ENCODE peak calls at places on chromosomes 13 and 19, in nine cellular contexts. One of them, this sample, is unnamed. For H3K9me3, the result is how much of the 10 kb centered on the place peaks cover.

GRCh38 chr19:47331490-47331889 is 485 bp upstream of the C5AR2 start:
- DNase-seq in neuronal stem cell: no peak
- DNase-seq in CD4-positive, CD25-positive, alpha-beta regulatory T cell: no peak
- DNase-seq in cardiac muscle cell: no peak
- DNase-seq in DND-41: no peak
- DNase-seq in A549: no peak
- DNase-seq in IMR-90: no peak
- DNase-seq in CD4-positive, alpha-beta T cell: no peak
- DNase-seq in effector memory CD4-positive, alpha-beta T cell: no peak
- DNase-seq in this sample: no peak

GRCh38 chr13:36712290-36712689 is 38.5 kb downstream of the SERTM1 start:
- DNase-seq in neuronal stem cell: no peak
- DNase-seq in CD4-positive, CD25-positive, alpha-beta regulatory T cell: no peak
- DNase-seq in cardiac muscle cell: no peak
- DNase-seq in DND-41: no peak
- DNase-seq in A549: no peak
- DNase-seq in IMR-90: no peak
- DNase-seq in CD4-positive, alpha-beta T cell: no peak
- DNase-seq in effector memory CD4-positive, alpha-beta T cell: no peak
- DNase-seq in this sample: no peak

GRCh38 chr19:52535831-52536800 is 8.6 kb downstream of the ZNF808 start:
- DNase-seq in neuronal stem cell: peak
- DNase-seq in CD4-positive, CD25-positive, alpha-beta regulatory T cell: peak
- DNase-seq in cardiac muscle cell: peak
- DNase-seq in DND-41: peak
- DNase-seq in A549: no peak
- DNase-seq in IMR-90: peak
- DNase-seq in CD4-positive, alpha-beta T cell: peak
- DNase-seq in effector memory CD4-positive, alpha-beta T cell: peak
- DNase-seq in this sample: peak

GRCh38 chr19:13096968-13097330 is 5.7 kb downstream of the LYL1 start:
- DNase-seq in neuronal stem cell: no peak
- DNase-seq in CD4-positive, CD25-positive, alpha-beta regulatory T cell: no peak
- DNase-seq in cardiac muscle cell: no peak
- DNase-seq in DND-41: no peak
- DNase-seq in A549: no peak
- DNase-seq in IMR-90: no peak
- DNase-seq in CD4-positive, alpha-beta T cell: no peak
- DNase-seq in effector memory CD4-positive, alpha-beta T cell: no peak
- DNase-seq in this sample: no peak

GRCh38 chr19:8028951-8029491 is 23.5 kb upstream of the CCL25 start:
- DNase-seq in neuronal stem cell: peak
- DNase-seq in CD4-positive, CD25-positive, alpha-beta regulatory T cell: no peak
- DNase-seq in cardiac muscle cell: peak
- DNase-seq in DND-41: no peak
- DNase-seq in A549: no peak
- DNase-seq in IMR-90: peak
- DNase-seq in CD4-positive, alpha-beta T cell: no peak
- DNase-seq in effector memory CD4-positive, alpha-beta T cell: no peak
- DNase-seq in this sample: no peak

GRCh38 chr13:24505256-24505655 is 7.3 kb downstream of the PARP4 start:
- DNase-seq in neuronal stem cell: no peak
- DNase-seq in CD4-positive, CD25-positive, alpha-beta regulatory T cell: no peak
- DNase-seq in cardiac muscle cell: no peak
- DNase-seq in DND-41: no peak
- DNase-seq in A549: no peak
- DNase-seq in IMR-90: no peak
- DNase-seq in CD4-positive, alpha-beta T cell: no peak
- DNase-seq in effector memory CD4-positive, alpha-beta T cell: no peak
- DNase-seq in this sample: no peak

GRCh38 chr13:97506511-97506910 is 72.5 kb downstream of the RAP2A start:
- DNase-seq in neuronal stem cell: no peak
- DNase-seq in CD4-positive, CD25-positive, alpha-beta regulatory T cell: no peak
- DNase-seq in cardiac muscle cell: no peak
- DNase-seq in DND-41: no peak
- DNase-seq in A549: no peak
- DNase-seq in IMR-90: peak
- DNase-seq in CD4-positive, alpha-beta T cell: no peak
- DNase-seq in effector memory CD4-positive, alpha-beta T cell: no peak
- DNase-seq in this sample: no peak

GRCh38 chr19:44498988-44499387 is 1.3 kb downstream of the ZNF180 start:
- DNase-seq in neuronal stem cell: no peak
- DNase-seq in CD4-positive, CD25-positive, alpha-beta regulatory T cell: no peak
- DNase-seq in cardiac muscle cell: no peak
- DNase-seq in DND-41: no peak
- DNase-seq in A549: no peak
- DNase-seq in IMR-90: no peak
- DNase-seq in CD4-positive, alpha-beta T cell: no peak
- DNase-seq in effector memory CD4-positive, alpha-beta T cell: no peak
- DNase-seq in this sample: no peak

GRCh38 chr19:53813996-53814395 is 10.1 kb downstream of the NLRP12 start:
- DNase-seq in neuronal stem cell: no peak
- DNase-seq in CD4-positive, CD25-positive, alpha-beta regulatory T cell: no peak
- DNase-seq in cardiac muscle cell: no peak
- DNase-seq in DND-41: no peak
- DNase-seq in A549: no peak
- DNase-seq in IMR-90: peak
- DNase-seq in CD4-positive, alpha-beta T cell: no peak
- DNase-seq in effector memory CD4-positive, alpha-beta T cell: no peak
- DNase-seq in this sample: no peak

DNA sequence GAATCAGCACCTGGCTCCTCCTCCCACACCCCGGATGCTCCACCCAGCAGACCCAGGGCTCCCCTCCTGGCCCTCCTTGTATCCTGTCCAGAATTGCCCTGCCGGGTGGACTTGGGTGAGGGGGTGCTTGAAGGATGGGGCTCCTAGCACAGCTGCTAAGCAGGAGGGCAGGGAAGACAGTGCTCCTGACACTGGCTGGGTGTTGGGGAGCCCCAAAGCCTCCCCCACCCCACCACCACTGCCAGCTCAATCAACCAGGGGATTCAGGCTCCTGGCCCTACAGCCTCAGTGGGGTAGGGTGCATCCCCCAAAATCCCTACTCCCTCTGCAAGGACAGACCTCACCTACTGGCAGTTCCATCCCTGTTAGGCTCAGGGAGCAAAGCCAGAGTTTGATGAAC is 2.6 kb upstream of the CYP4F11 start:
- DNase-seq in neuronal stem cell: no peak
- DNase-seq in CD4-positive, CD25-positive, alpha-beta regulatory T cell: no peak
- DNase-seq in cardiac muscle cell: no peak
- DNase-seq in DND-41: no peak
- DNase-seq in A549: no peak
- DNase-seq in IMR-90: no peak
- DNase-seq in CD4-positive, alpha-beta T cell: no peak
- DNase-seq in effector memory CD4-positive, alpha-beta T cell: no peak
- DNase-seq in this sample: no peak
- H3K9me3 ChIP-seq in neuronal stem cell: under half
- H3K9me3 ChIP-seq in CD4-positive, CD25-positive, alpha-beta regulatory T cell: under half
- H3K9me3 ChIP-seq in cardiac muscle cell: under half
- H3K9me3 ChIP-seq in DND-41: under half
- H3K9me3 ChIP-seq in A549: under half
- H3K9me3 ChIP-seq in IMR-90: under half
- H3K9me3 ChIP-seq in CD4-positive, alpha-beta T cell: under half
- H3K9me3 ChIP-seq in effector memory CD4-positive, alpha-beta T cell: under half
- H3K9me3 ChIP-seq in this sample: under half

GRCh38 chr19:15919243-15919642 is 15.1 kb downstream of the CYP4F11 start:
- DNase-seq in neuronal stem cell: no peak
- DNase-seq in CD4-positive, CD25-positive, alpha-beta regulatory T cell: no peak
- DNase-seq in cardiac muscle cell: no peak
- DNase-seq in DND-41: no peak
- DNase-seq in A549: no peak
- DNase-seq in IMR-90: no peak
- DNase-seq in CD4-positive, alpha-beta T cell: no peak
- DNase-seq in effector memory CD4-positive, alpha-beta T cell: no peak
- DNase-seq in this sample: no peak

GRCh38 chr19:15926484-15926883 is 7.8 kb downstream of the CYP4F11 start:
- DNase-seq in neuronal stem cell: no peak
- DNase-seq in CD4-positive, CD25-positive, alpha-beta regulatory T cell: no peak
- DNase-seq in cardiac muscle cell: no peak
- DNase-seq in DND-41: no peak
- DNase-seq in A549: no peak
- DNase-seq in IMR-90: no peak
- DNase-seq in CD4-positive, alpha-beta T cell: no peak
- DNase-seq in effector memory CD4-positive, alpha-beta T cell: no peak
- DNase-seq in this sample: no peak

GRCh38 chr19:15928321-15928720 is 6.0 kb downstream of the CYP4F11 start:
- DNase-seq in neuronal stem cell: no peak
- DNase-seq in CD4-positive, CD25-positive, alpha-beta regulatory T cell: no peak
- DNase-seq in cardiac muscle cell: no peak
- DNase-seq in DND-41: no peak
- DNase-seq in A549: no peak
- DNase-seq in IMR-90: no peak
- DNase-seq in CD4-positive, alpha-beta T cell: no peak
- DNase-seq in effector memory CD4-positive, alpha-beta T cell: no peak
- DNase-seq in this sample: no peak

GRCh38 chr19:15922021-15922420 is 12.3 kb downstream of the CYP4F11 start:
- DNase-seq in neuronal stem cell: no peak
- DNase-seq in CD4-positive, CD25-positive, alpha-beta regulatory T cell: no peak
- DNase-seq in cardiac muscle cell: no peak
- DNase-seq in DND-41: no peak
- DNase-seq in A549: no peak
- DNase-seq in IMR-90: no peak
- DNase-seq in CD4-positive, alpha-beta T cell: no peak
- DNase-seq in effector memory CD4-positive, alpha-beta T cell: no peak
- DNase-seq in this sample: no peak

DNA sequence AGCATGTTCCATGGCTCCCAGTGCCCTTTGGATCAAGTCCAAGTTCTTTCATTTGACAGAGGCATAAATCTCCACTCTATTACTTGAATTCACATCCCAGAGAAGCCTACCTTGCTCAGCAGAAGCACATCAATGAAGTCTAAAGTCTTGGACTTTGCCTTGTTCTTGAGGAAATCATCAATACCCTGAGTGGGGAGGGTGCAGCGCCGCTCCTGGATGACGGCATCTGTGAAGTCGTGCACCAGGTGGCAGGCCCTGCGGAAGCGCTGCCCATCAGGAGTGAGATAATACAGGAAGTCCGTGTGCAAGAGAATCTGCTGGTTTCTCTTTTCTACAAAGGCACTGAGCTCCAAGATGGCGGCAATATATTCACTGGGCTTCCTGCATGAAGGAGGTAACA is 10.6 kb downstream of the CYP4F11 start:
- DNase-seq in neuronal stem cell: no peak
- DNase-seq in CD4-positive, CD25-positive, alpha-beta regulatory T cell: no peak
- DNase-seq in cardiac muscle cell: no peak
- DNase-seq in DND-41: no peak
- DNase-seq in A549: no peak
- DNase-seq in IMR-90: no peak
- DNase-seq in CD4-positive, alpha-beta T cell: no peak
- DNase-seq in effector memory CD4-positive, alpha-beta T cell: no peak
- DNase-seq in this sample: no peak
- H3K9me3 ChIP-seq in neuronal stem cell: under half
- H3K9me3 ChIP-seq in CD4-positive, CD25-positive, alpha-beta regulatory T cell: under half
- H3K9me3 ChIP-seq in cardiac muscle cell: under half
- H3K9me3 ChIP-seq in DND-41: under half
- H3K9me3 ChIP-seq in A549: under half
- H3K9me3 ChIP-seq in IMR-90: under half
- H3K9me3 ChIP-seq in CD4-positive, alpha-beta T cell: under half
- H3K9me3 ChIP-seq in effector memory CD4-positive, alpha-beta T cell: under half
- H3K9me3 ChIP-seq in this sample: under half

DNA sequence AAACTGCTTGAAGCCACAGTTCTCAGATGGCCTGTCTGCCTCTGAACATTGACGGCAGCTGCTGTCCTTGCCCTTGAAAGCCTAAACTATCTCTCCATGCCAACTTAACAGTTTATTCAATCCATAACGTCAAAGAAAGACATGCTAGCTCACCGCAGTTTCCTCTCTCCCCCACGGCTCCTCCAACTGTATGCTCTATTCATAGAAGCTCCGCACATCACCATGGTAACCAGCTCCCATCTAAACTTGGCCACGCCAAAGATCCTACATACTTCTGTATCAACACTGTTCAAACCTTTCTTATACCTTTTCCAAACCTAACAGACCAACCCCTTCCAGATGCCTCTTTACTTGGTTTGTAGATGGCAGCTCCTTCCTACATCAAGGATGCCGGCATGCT is 48.6 kb downstream of the ZNF91 start:
- DNase-seq in neuronal stem cell: no peak
- DNase-seq in CD4-positive, CD25-positive, alpha-beta regulatory T cell: no peak
- DNase-seq in cardiac muscle cell: no peak
- DNase-seq in DND-41: no peak
- DNase-seq in A549: no peak
- DNase-seq in IMR-90: no peak
- DNase-seq in CD4-positive, alpha-beta T cell: no peak
- DNase-seq in effector memory CD4-positive, alpha-beta T cell: no peak
- DNase-seq in this sample: no peak
- H3K9me3 ChIP-seq in neuronal stem cell: half or more
- H3K9me3 ChIP-seq in CD4-positive, CD25-positive, alpha-beta regulatory T cell: half or more
- H3K9me3 ChIP-seq in cardiac muscle cell: under half
- H3K9me3 ChIP-seq in DND-41: half or more
- H3K9me3 ChIP-seq in A549: half or more
- H3K9me3 ChIP-seq in IMR-90: half or more
- H3K9me3 ChIP-seq in CD4-positive, alpha-beta T cell: half or more
- H3K9me3 ChIP-seq in effector memory CD4-positive, alpha-beta T cell: half or more
- H3K9me3 ChIP-seq in this sample: half or more

GRCh38 chr13:112354330-112355273 is 21.6 kb upstream of the SPACA7 start:
- DNase-seq in neuronal stem cell: no peak
- DNase-seq in CD4-positive, CD25-positive, alpha-beta regulatory T cell: no peak
- DNase-seq in cardiac muscle cell: no peak
- DNase-seq in DND-41: no peak
- DNase-seq in A549: no peak
- DNase-seq in IMR-90: no peak
- DNase-seq in CD4-positive, alpha-beta T cell: no peak
- DNase-seq in effector memory CD4-positive, alpha-beta T cell: no peak
- DNase-seq in this sample: no peak

GRCh38 chr13:112355274-112355843 is 20.8 kb upstream of the SPACA7 start:
- DNase-seq in neuronal stem cell: no peak
- DNase-seq in CD4-positive, CD25-positive, alpha-beta regulatory T cell: no peak
- DNase-seq in cardiac muscle cell: no peak
- DNase-seq in DND-41: no peak
- DNase-seq in A549: no peak
- DNase-seq in IMR-90: no peak
- DNase-seq in CD4-positive, alpha-beta T cell: no peak
- DNase-seq in effector memory CD4-positive, alpha-beta T cell: no peak
- DNase-seq in this sample: no peak

GRCh38 chr13:112356190-112356589 is 20.0 kb upstream of the SPACA7 start:
- DNase-seq in neuronal stem cell: no peak
- DNase-seq in CD4-positive, CD25-positive, alpha-beta regulatory T cell: no peak
- DNase-seq in cardiac muscle cell: no peak
- DNase-seq in DND-41: no peak
- DNase-seq in A549: no peak
- DNase-seq in IMR-90: no peak
- DNase-seq in CD4-positive, alpha-beta T cell: no peak
- DNase-seq in effector memory CD4-positive, alpha-beta T cell: no peak
- DNase-seq in this sample: no peak

GRCh38 chr13:112353856-112354255 is 22.3 kb upstream of the SPACA7 start:
- DNase-seq in neuronal stem cell: no peak
- DNase-seq in CD4-positive, CD25-positive, alpha-beta regulatory T cell: no peak
- DNase-seq in cardiac muscle cell: no peak
- DNase-seq in DND-41: no peak
- DNase-seq in A549: no peak
- DNase-seq in IMR-90: no peak
- DNase-seq in CD4-positive, alpha-beta T cell: no peak
- DNase-seq in effector memory CD4-positive, alpha-beta T cell: no peak
- DNase-seq in this sample: no peak

DNA sequence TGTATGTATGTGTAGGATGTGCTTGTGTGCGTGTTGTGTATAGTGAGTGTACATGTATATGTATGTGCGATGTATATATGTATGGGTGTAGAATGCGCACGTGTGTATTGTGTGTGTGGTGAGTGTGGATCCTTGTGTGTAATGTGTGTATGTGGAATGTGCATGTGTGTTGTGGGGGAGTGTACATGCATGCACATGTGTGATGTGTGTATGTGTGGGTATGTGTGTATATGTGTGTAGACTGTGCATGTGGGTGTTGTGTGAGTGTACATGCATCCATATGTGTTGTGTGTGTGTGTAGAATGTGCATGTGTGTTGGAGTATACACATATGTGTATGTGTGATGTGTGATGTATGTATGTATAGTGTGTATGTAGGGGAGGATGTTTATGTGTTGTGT is 18.0 kb upstream of the SPACA7 start:
- DNase-seq in neuronal stem cell: no peak
- DNase-seq in CD4-positive, CD25-positive, alpha-beta regulatory T cell: no peak
- DNase-seq in cardiac muscle cell: no peak
- DNase-seq in DND-41: no peak
- DNase-seq in A549: no peak
- DNase-seq in IMR-90: no peak
- DNase-seq in CD4-positive, alpha-beta T cell: no peak
- DNase-seq in effector memory CD4-positive, alpha-beta T cell: no peak
- DNase-seq in this sample: no peak
- H3K9me3 ChIP-seq in neuronal stem cell: under half
- H3K9me3 ChIP-seq in CD4-positive, CD25-positive, alpha-beta regulatory T cell: under half
- H3K9me3 ChIP-seq in cardiac muscle cell: under half
- H3K9me3 ChIP-seq in DND-41: under half
- H3K9me3 ChIP-seq in A549: under half
- H3K9me3 ChIP-seq in IMR-90: under half
- H3K9me3 ChIP-seq in CD4-positive, alpha-beta T cell: under half
- H3K9me3 ChIP-seq in effector memory CD4-positive, alpha-beta T cell: under half
- H3K9me3 ChIP-seq in this sample: under half

This sample was measured in CD8-positive, alpha-beta T cell.